ENCODE peak calls at places on chromosomes 7 and 10, in nine cellular contexts. G is A549; V is tibial nerve; A is cardiac fibroblast; Y is MM.1S; X is heart right ventricle; J is AG10803; H is Peyer's patch; B is CD8-positive, alpha-beta T cell. C is an unnamed sample.

GRCh38 chr10:43043342-43043772 is 33.5 kb upstream of the RET start:
- DNase-seq in V (no peak), J (no peak), G (no peak), X (no peak), Y (no peak), B (no peak), H (peak), A (no peak), C (no peak)

GRCh38 chr10:70820976-70821750 is 5.4 kb downstream of the SGPL1 start:
- DNase-seq in G (no peak), J (no peak), X (no peak), Y (no peak), A (no peak), V (no peak), B (no peak), H (no peak), C (no peak)

GRCh38 chr7:36154255-36155212 is 1.5 kb downstream of the EEPD1 start:
- DNase-seq in J (no peak), X (no peak), B (no peak), A (no peak), Y (no peak), V (no peak), H (no peak), G (no peak), C (no peak)

GRCh38 chr10:110399163-110400094 is 94.7 kb upstream of the SMNDC1 start:
- DNase-seq in V (no peak), G (peak), Y (no peak), X (peak), A (peak), B (no peak), H (peak), J (peak), C (no peak)

GRCh38 chr10:79136227-79137005 is 67.7 kb downstream of the ZMIZ1 start:
- DNase-seq in V (no peak), A (no peak), X (no peak), H (no peak), B (no peak), J (no peak), G (no peak), Y (no peak), C (no peak)

GRCh38 chr7:584122-584465 is 64.4 kb upstream of the PDGFA start:
- DNase-seq in G (no peak), J (no peak), A (no peak), X (no peak), V (no peak), Y (no peak), H (peak), B (peak), C (no peak)

GRCh38 chr7:94492601-94493000 is 17.0 kb upstream of the CASD1 start:
- DNase-seq in X (no peak), A (no peak), G (no peak), Y (peak), J (no peak), V (no peak), B (no peak), H (no peak), C (no peak)

GRCh38 chr7:137036768-137037167 is 168.3 kb downstream of the CHRM2 start:
- DNase-seq in X (no peak), Y (no peak), G (no peak), V (no peak), H (no peak), A (peak), B (no peak), J (peak), C (no peak)

GRCh38 chr10:77592946-77593636 is 44.5 kb downstream of the KCNMA1 start:
- DNase-seq in V (no peak), A (peak), X (no peak), B (no peak), Y (no peak), G (peak), H (peak), J (peak), C (no peak)

GRCh38 chr7:30076411-30076810 is 48.2 kb downstream of the PLEKHA8 start:
- DNase-seq in Y (no peak), B (no peak), V (no peak), H (no peak), J (no peak), X (no peak), G (no peak), A (no peak), C (no peak)

GRCh38 chr7:41051525-41051924 is 651.4 kb downstream of the INHBA start:
- DNase-seq in J (no peak), H (no peak), G (no peak), Y (no peak), X (peak), A (no peak), B (no peak), V (no peak), C (no peak)

GRCh38 chr10:60182691-60183090 is 207.0 kb downstream of the ANK3 start:
- DNase-seq in G (no peak), H (no peak), Y (no peak), A (peak), X (no peak), V (no peak), J (peak), B (no peak), C (no peak)

GRCh38 chr7:69465262-69465661 is 133.0 kb upstream of the AUTS2 start:
- DNase-seq in X (no peak), J (no peak), B (no peak), A (no peak), Y (no peak), H (peak), G (no peak), V (no peak), C (no peak)

GRCh38 chr10:64574371-64574770 is 1053.2 kb downstream of the REEP3 start:
- DNase-seq in G (no peak), H (no peak), V (no peak), X (no peak), B (no peak), A (no peak), J (no peak), Y (no peak), C (no peak)

GRCh38 chr10:90813592-90814365 is 44.1 kb downstream of the HTR7 start:
- DNase-seq in B (no peak), A (no peak), X (no peak), G (no peak), J (no peak), V (no peak), Y (no peak), H (no peak), C (no peak)

GRCh38 chr10:119408072-119408471 is 134.4 kb downstream of the RGS10 start:
- DNase-seq in G (no peak), J (no peak), A (no peak), X (no peak), H (no peak), B (no peak), V (no peak), Y (no peak), C (no peak)

GRCh38 chr10:73480158-73480557 is 15.7 kb downstream of the PPP3CB start:
- DNase-seq in B (no peak), Y (no peak), J (peak), H (no peak), X (no peak), V (no peak), A (peak), G (no peak), C (no peak)

GRCh38 chr7:6612819-6613218 is 2.6 kb upstream of the ZNF853 start:
- DNase-seq in H (no peak), V (no peak), G (no peak), A (no peak), B (no peak), J (no peak), Y (no peak), X (no peak), C (no peak)

GRCh38 chr7:135508853-135509588 is 881 bp downstream of the CNOT4 start:
- DNase-seq in G (peak), A (peak), V (no peak), H (peak), B (peak), J (no peak), Y (peak), X (peak), C (peak)

GRCh38 chr10:132264306-132264950 is 43.3 kb downstream of the STK32C start:
- DNase-seq in V (no peak), J (no peak), B (no peak), H (no peak), X (no peak), A (no peak), G (no peak), Y (no peak), C (no peak)

GRCh38 chr10:86260564-86260963 is 106.0 kb downstream of the GRID1 start:
- DNase-seq in G (no peak), H (peak), V (no peak), Y (no peak), A (no peak), B (no peak), J (no peak), X (no peak), C (no peak)

GRCh38 chr10:53315709-53316108 is 543.1 kb upstream of the MBL2 start:
- DNase-seq in G (no peak), B (no peak), Y (no peak), H (no peak), A (no peak), X (no peak), V (no peak), J (no peak), C (no peak)

GRCh38 chr7:159158888-159159405 is 14.3 kb upstream of the VIPR2 start:
- DNase-seq in X (no peak), A (no peak), Y (no peak), J (no peak), H (no peak), V (no peak), G (no peak), B (no peak), C (no peak)

GRCh38 chr10:101676573-101676972 is 18.4 kb downstream of the FBXW4 start:
- DNase-seq in G (no peak), X (no peak), J (no peak), Y (no peak), A (no peak), H (no peak), V (no peak), B (no peak), C (no peak)

GRCh38 chr7:133019590-133019989 is 62.3 kb downstream of the CHCHD3 start:
- DNase-seq in A (no peak), J (no peak), H (no peak), V (no peak), Y (no peak), G (no peak), B (no peak), X (no peak), C (no peak)

GRCh38 chr10:43461950-43462349 is 25.0 kb downstream of the ZNF487 start:
- DNase-seq in J (peak), H (peak), G (peak), X (peak), V (no peak), B (peak), A (peak), Y (peak), C (peak)

GRCh38 chr7:4665661-4666060 is 16.4 kb upstream of the FOXK1 start:
- DNase-seq in X (no peak), B (no peak), H (no peak), Y (no peak), V (no peak), J (peak), A (peak), G (no peak), C (no peak)

GRCh38 chr10:83522881-83523386 is 616.4 kb upstream of the GHITM start:
- DNase-seq in G (no peak), B (no peak), A (peak), Y (no peak), H (no peak), X (peak), V (no peak), J (peak), C (no peak)

GRCh38 chr10:121593267-121593666 is 5.0 kb downstream of the FGFR2 start:
- DNase-seq in J (no peak), V (no peak), B (no peak), Y (no peak), H (no peak), G (no peak), X (no peak), A (no peak), C (no peak)

GRCh38 chr7:55211721-55212120 is 153.4 kb upstream of the LANCL2 start:
- DNase-seq in X (no peak), B (no peak), H (no peak), Y (no peak), G (no peak), V (no peak), J (peak), A (no peak), C (no peak)

GRCh38 chr7:1076184-1077072 is 11.5 kb upstream of the GPER1 start:
- DNase-seq in J (no peak), X (peak), G (no peak), V (no peak), B (no peak), A (peak), Y (no peak), H (no peak), C (peak)

GRCh38 chr7:145692237-145692950 is 424.2 kb upstream of the CNTNAP2 start:
- DNase-seq in J (peak), A (peak), Y (no peak), H (no peak), B (no peak), G (no peak), V (no peak), X (no peak), C (no peak)

GRCh38 chr10:118845776-118846175 is 91.0 kb upstream of the CACUL1 start:
- DNase-seq in H (no peak), V (no peak), G (no peak), Y (no peak), X (no peak), B (no peak), A (no peak), J (no peak), C (no peak)

GRCh38 chr10:68107651-68108449 is 1.4 kb upstream of the MYPN start:
- DNase-seq in B (no peak), H (no peak), G (no peak), X (no peak), A (no peak), J (no peak), V (no peak), Y (no peak), C (no peak)

GRCh38 chr10:6114758-6115410 is 26.1 kb downstream of the RBM17 start:
- DNase-seq in H (peak), V (peak), Y (no peak), A (peak), J (peak), G (no peak), B (no peak), X (peak), C (peak)

GRCh38 chr10:116536810-116537209 is 8.9 kb upstream of the PNLIP start:
- DNase-seq in X (no peak), Y (no peak), A (no peak), V (no peak), B (no peak), G (no peak), J (no peak), H (no peak), C (no peak)

GRCh38 chr7:156145996-156146395 is 333.7 kb upstream of the SHH start:
- DNase-seq in A (no peak), J (no peak), H (no peak), X (no peak), B (no peak), G (no peak), V (no peak), Y (no peak), C (no peak)
- TF ChIP-seq CTCF in A (no peak), J (no peak), H (no peak), X (no peak), B (no peak), G (no peak), V (no peak), Y (no peak), C (no peak)

GRCh38 chr7:107103369-107103768 is 58.9 kb downstream of the PRKAR2B start:
- DNase-seq in V (no peak), G (no peak), A (no peak), Y (no peak), H (no peak), X (no peak), B (peak), J (peak), C (no peak)

GRCh38 chr7:107105591-107106245 is 61.2 kb downstream of the PRKAR2B start:
- DNase-seq in X (no peak), Y (no peak), V (no peak), B (no peak), J (no peak), A (no peak), H (no peak), G (no peak), C (no peak)

DNA sequence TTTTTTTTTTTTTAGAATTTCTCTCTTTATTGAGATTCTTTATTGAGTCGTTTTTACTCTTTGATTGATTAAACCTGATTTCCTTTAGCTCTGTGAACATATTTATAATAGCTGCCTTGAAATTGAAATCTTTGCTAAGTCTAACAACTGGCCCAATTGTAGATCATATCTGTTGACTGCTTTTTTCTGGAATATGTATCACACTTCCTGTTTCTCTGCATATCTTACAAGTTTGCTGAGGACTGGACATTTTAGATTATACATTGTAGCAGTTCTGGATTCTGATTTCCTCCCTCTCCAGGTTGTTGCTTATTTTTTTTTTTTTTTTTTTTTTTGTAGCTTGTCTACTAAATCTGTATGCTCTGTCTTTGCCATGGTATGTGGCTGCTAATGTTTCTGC is 56.3 kb downstream of the PRKAR2B start:
- DNase-seq in G (no peak), H (no peak), X (no peak), V (no peak), Y (no peak), J (no peak), B (no peak), A (no peak), C (no peak)
- H3K4me3 ChIP-seq in G (no peak), H (no peak), X (no peak), V (no peak), Y (no peak), J (no peak), B (no peak), A (no peak), C (no peak)

DNA sequence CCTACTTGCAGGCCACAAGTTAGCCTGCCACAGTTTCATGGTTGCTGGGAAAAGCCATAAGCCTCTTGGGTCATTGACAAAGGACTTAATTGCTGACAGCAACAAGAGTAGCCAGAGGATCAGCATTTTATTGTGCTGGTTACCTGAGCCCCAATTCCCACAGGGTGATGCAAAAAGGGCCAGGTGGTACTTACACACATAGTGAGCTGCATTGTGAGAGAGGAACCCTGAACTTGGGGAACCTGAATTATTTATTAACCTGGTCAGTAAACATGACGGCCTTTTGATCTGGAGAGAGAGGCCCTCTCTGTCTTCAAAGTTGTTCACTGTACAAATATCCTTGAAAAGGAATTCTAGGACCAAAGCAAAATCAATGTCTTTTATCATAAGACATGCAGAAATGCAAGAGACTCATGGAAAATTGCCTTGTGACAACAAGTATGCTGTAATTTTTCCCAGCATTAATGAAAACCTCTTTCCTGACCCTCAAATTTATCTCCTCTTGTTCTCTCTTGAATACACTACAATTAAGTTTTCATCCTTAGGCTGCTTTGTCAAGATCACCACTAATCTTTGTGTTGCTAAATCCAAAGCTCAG is 102.9 kb upstream of the PHYHIPL start:
- DNase-seq in H (no peak), G (no peak), V (no peak), J (no peak), A (no peak), B (no peak), X (no peak), Y (no peak), C (no peak)
- TF ChIP-seq CTCF in H (no peak), G (no peak), V (no peak), J (no peak), A (no peak), B (no peak), X (no peak), Y (no peak), C (no peak)

DNA sequence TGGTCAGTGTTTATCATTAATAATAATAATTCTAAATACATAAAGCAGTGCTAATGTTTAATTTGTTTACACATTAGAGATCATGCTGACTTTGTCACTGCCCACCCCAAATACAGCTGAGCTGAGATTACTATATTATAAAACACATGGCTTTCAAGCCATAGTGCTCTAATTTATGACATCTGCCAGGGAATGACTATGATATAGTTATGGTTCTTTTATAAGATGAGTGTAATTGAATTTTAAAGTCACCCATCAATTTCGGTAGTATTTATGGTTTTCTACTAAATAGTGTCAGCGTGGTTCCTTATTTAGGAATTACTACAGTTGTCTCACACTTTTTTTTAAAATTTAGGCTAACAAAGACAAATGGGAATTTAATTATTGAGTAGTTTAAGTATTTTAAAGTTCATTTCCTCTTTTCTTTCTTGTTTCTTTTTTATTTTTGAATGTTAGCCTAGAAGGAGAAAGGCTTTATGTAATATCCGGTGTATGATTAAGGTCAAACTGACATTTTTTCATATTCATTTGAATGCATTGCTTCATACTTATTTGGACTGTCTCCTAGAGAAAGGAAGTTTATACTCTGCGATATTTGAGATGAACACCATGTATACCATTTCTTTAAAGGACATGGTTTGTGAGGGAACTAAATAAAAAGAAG is 3.9 kb downstream of the CDK14 start:
- DNase-seq in B (no peak), X (no peak), Y (no peak), A (peak), G (no peak), V (no peak), H (no peak), J (no peak), C (peak)
- H3K4me3 ChIP-seq in B (no peak), X (no peak), Y (no peak), A (no peak), G (no peak), V (no peak), H (no peak), J (no peak), C (no peak)

DNA sequence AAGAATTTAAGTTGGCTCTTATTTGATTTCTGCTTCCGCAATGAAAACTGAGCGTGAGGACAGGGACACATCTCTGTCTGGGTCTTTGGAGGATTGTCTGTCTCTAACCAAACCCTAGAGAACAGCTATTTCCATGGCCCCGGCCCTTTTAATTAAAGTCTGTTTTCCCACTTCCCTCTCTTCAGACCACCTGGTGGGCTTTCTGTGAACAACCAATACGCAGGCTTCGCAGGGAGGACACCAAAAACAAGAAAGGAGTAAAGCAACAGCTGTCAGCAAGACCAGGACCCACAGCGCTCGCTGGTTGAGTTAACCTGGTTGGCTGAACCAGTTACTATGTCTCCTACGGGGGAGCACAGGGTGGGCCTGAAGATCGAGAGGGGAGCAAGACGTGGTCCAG is 217.1 kb upstream of the FRMD4A start:
- DNase-seq in Y (no peak), X (no peak), A (no peak), J (no peak), G (no peak), H (no peak), V (no peak), B (no peak), C (no peak)
- TF ChIP-seq CTCF in Y (peak), X (no peak), A (no peak), J (peak), G (no peak), H (no peak), V (no peak), B (peak), C (no peak)

DNA sequence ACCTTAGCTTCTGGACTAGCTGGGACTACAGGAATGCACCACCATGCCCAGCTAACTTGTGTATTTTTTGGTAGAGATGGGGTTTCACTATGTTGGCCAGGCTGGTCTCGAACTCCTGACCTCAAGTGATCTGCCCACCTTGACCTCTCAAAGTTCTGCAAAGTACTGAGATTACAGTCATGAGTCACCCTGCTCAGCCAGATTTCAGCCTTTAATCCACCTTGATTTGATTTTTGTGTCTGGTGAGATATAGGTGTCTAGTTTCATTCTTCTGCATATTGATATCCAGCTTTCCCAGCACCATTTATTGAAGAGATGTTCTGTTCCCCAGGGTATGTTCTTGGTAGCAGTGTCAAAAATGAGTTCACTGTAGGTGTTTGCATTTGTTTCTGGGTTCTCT is 20.1 kb upstream of the CYP3A7 start:
- DNase-seq in H (no peak), A (no peak), B (no peak), Y (no peak), V (no peak), G (no peak), X (no peak), J (no peak), C (no peak)
- H3K4me3 ChIP-seq in H (no peak), A (no peak), B (no peak), Y (no peak), V (no peak), G (no peak), X (no peak), J (no peak), C (no peak)

C was measured in cardiac muscle cell.